ENCODE peak calls at places on chromosomes 5 and 9, in four cellular contexts. D is transverse colon; R is tibial artery; H is stimulated activated CD8-positive, alpha-beta memory T cell treated with anti-CD3 and anti-CD28 coated beads, Interleukin-15, amount 100 ng/mL, for 48 hours. S is an unnamed sample.

GRCh38 chr9:6498982-6499381 is 86.0 kb downstream of the UHRF2 start:
- DNase-seq in H (no peak), R (no peak), D (no peak), S (no peak)

GRCh38 chr5:168613396-168613795 is 34.2 kb upstream of the PANK3 start:
- DNase-seq in H (no peak), R (no peak), D (no peak), S (no peak)

GRCh38 chr5:115457985-115458384 is 86.6 kb downstream of the FEM1C start:
- DNase-seq in D (peak), R (no peak), H (no peak), S (peak)

GRCh38 chr9:126331964-126332748 is 5.5 kb downstream of the MVB12B start:
- DNase-seq in D (no peak), H (no peak), R (no peak), S (no peak)

GRCh38 chr5:100761192-100761591 is 141.9 kb downstream of the ST8SIA4 start:
- DNase-seq in H (no peak), D (no peak), R (no peak), S (no peak)

GRCh38 chr5:62690421-62690820 is 111.8 kb downstream of the LRRC70 start:
- DNase-seq in R (no peak), D (no peak), H (no peak), S (no peak)

GRCh38 chr9:656918-657583 is 184.4 kb upstream of the DMRT1 start:
- DNase-seq in H (no peak), R (no peak), D (no peak), S (no peak)

GRCh38 chr9:20623748-20624124 is 1.4 kb upstream of the MLLT3 start:
- DNase-seq in H (no peak), D (no peak), R (no peak), S (peak)

GRCh38 chr5:80804332-80804731 is 149.5 kb upstream of the DHFR start:
- DNase-seq in D (no peak), R (no peak), H (no peak), S (no peak)

GRCh38 chr5:1314564-1314982 is 19.7 kb upstream of the TERT start:
- DNase-seq in H (no peak), D (no peak), R (no peak), S (no peak)

GRCh38 chr9:89135572-89135971 is 43.0 kb downstream of the SHC3 start:
- DNase-seq in R (no peak), H (no peak), D (no peak), S (no peak)

GRCh38 chr9:126424511-126424910 is 97.9 kb downstream of the MVB12B start:
- DNase-seq in H (no peak), D (no peak), R (no peak), S (no peak)

GRCh38 chr9:137234055-137234697 is 3.5 kb downstream of the SLC34A3 start:
- DNase-seq in H (no peak), R (no peak), D (no peak), S (no peak)

GRCh38 chr5:92403308-92403707 is 1020.2 kb upstream of the ARRDC3 start:
- DNase-seq in D (no peak), R (no peak), H (no peak), S (no peak)

GRCh38 chr5:181212934-181213333 is 7.9 kb upstream of the TRIM7 start:
- DNase-seq in H (no peak), D (no peak), R (no peak), S (no peak)

GRCh38 chr9:6827370-6827949 is 69.7 kb downstream of the KDM4C start:
- DNase-seq in D (no peak), H (peak), R (no peak), S (peak)

GRCh38 chr5:102649731-102650130 is 105.4 kb upstream of the PAM start:
- DNase-seq in D (no peak), H (no peak), R (no peak), S (no peak)

GRCh38 chr5:163089926-163090325 is 347.5 kb upstream of the CCNG1 start:
- DNase-seq in H (no peak), D (no peak), R (no peak), S (no peak)

GRCh38 chr5:131684595-131684994 is 49.6 kb upstream of the RAPGEF6 start:
- DNase-seq in D (no peak), R (no peak), H (no peak), S (no peak)

GRCh38 chr5:97929383-97929782 is 746.3 kb upstream of the RIOK2 start:
- DNase-seq in H (no peak), R (no peak), D (no peak), S (no peak)

GRCh38 chr5:39755986-39756385 is 331.2 kb upstream of the DAB2 start:
- DNase-seq in D (no peak), R (no peak), H (no peak), S (no peak)

GRCh38 chr5:140175367-140176027 is 509 bp downstream of the CYSTM1 start:
- DNase-seq in H (peak), D (peak), R (peak), S (peak)

GRCh38 chr5:60820593-60821487 is 23.2 kb downstream of the ELOVL7 start:
- DNase-seq in D (no peak), R (no peak), H (no peak), S (no peak)

GRCh38 chr9:119533509-119533908 is 164.3 kb upstream of the BRINP1 start:
- DNase-seq in R (no peak), D (no peak), H (no peak), S (no peak)